ENCODE peak calls at places on chromosomes 12 and 14, in six cellular contexts. S is neural progenitor cell; L is effector memory CD4-positive, alpha-beta T cell; V is body of pancreas; R is CD8-positive, alpha-beta T cell; T is cardiac muscle cell. B is an unnamed sample.
A peak's percentile ranks its signal among the peaks of the same experiment; 100 is the strongest.

GRCh38 chr12:12819752-12820311 is 6.7 kb downstream of the DDX47 start:
- DNase-seq in T (no peak), V (no peak), R (no peak), S (no peak), L (no peak), B (peak; percentile 26)

GRCh38 chr12:105109465-105110212 is 2.1 kb downstream of the WASHC4 start:
- DNase-seq in L (no peak), T (no peak), S (no peak), V (no peak), R (no peak), B (no peak)

GRCh38 chr12:56338643-56339422 is at the start of gene IL23A:
- DNase-seq in L (peak; percentile 91), V (peak; percentile 18), R (peak; percentile 84), S (peak; percentile 54), T (no peak), B (no peak)

GRCh38 chr12:115574831-115575230 is 702.7 kb downstream of the MED13L start:
- DNase-seq in R (no peak), T (no peak), S (no peak), L (no peak), V (no peak), B (no peak)

GRCh38 chr12:92551853-92552397 is 150.9 kb upstream of the PLEKHG7 start:
- DNase-seq in S (no peak), L (no peak), R (no peak), V (no peak), T (peak; percentile 13), B (no peak)

GRCh38 chr14:63777024-63777423 is 49.2 kb upstream of the SGPP1 start:
- DNase-seq in T (no peak), R (no peak), V (no peak), S (no peak), L (no peak), B (no peak)

GRCh38 chr12:91577586-91578539 is 395.2 kb upstream of the DCN start:
- DNase-seq in S (no peak), T (peak; percentile 35), V (no peak), L (no peak), R (no peak), B (no peak)

GRCh38 chr12:111155521-111155920 is 213.4 kb downstream of the PHETA1 start:
- DNase-seq in R (no peak), S (no peak), T (no peak), V (no peak), L (no peak), B (no peak)

GRCh38 chr14:73753043-73753886 is 39.1 kb upstream of the PNMA1 start:
- DNase-seq in T (peak; percentile 31), S (no peak), L (peak; percentile 48), V (peak; percentile 62), R (peak; percentile 52), B (no peak)

GRCh38 chr14:60278350-60278749 is 29.3 kb downstream of the PPM1A start:
- DNase-seq in V (no peak), L (no peak), R (no peak), T (no peak), S (peak; percentile 21), B (no peak)

GRCh38 chr14:71855399-71856036 is 76.7 kb upstream of the RGS6 start:
- DNase-seq in T (peak; percentile 73), R (peak; percentile 46), S (peak; percentile 72), V (peak; percentile 44), L (no peak), B (peak; percentile 31)

GRCh38 chr14:88323520-88324199 is 591 bp upstream of the KCNK10 start:
- DNase-seq in L (no peak), T (peak; percentile 65), R (no peak), V (peak; percentile 3), S (peak; percentile 87), B (no peak)

GRCh38 chr12:1474567-1475153 is 119.7 kb downstream of the FBXL14 start:
- DNase-seq in S (peak; percentile 71), L (no peak), R (no peak), V (no peak), T (peak; percentile 87), B (no peak)

GRCh38 chr14:97977711-97978261 is 1180.6 kb downstream of the VRK1 start:
- DNase-seq in L (peak; percentile 57), V (peak; percentile 75), S (no peak), R (peak; percentile 86), T (no peak), B (peak; percentile 81)

GRCh38 chr12:106113042-106113441 is 25.7 kb downstream of the NUAK1 start:
- DNase-seq in L (no peak), R (no peak), T (no peak), V (no peak), S (no peak), B (no peak)

GRCh38 chr12:114835031-114835430 is 151.1 kb upstream of the TBX3 start:
- DNase-seq in T (no peak), S (no peak), R (no peak), L (no peak), V (no peak), B (no peak)

GRCh38 chr14:57963071-57963470 is 97.2 kb upstream of the SLC35F4 start:
- DNase-seq in R (no peak), V (no peak), S (no peak), L (no peak), T (no peak), B (peak; percentile 24)

GRCh38 chr14:97066068-97066899 is 269.1 kb downstream of the VRK1 start:
- DNase-seq in V (no peak), L (no peak), S (no peak), T (no peak), R (no peak), B (no peak)

GRCh38 chr12:114013601-114014345 is 47.6 kb upstream of the RBM19 start:
- DNase-seq in R (no peak), T (peak; percentile 85), V (no peak), L (no peak), S (peak; percentile 77), B (no peak)

GRCh38 chr12:27276275-27276674 is 32.2 kb downstream of the STK38L start:
- DNase-seq in R (no peak), T (no peak), S (peak; percentile 50), V (no peak), L (no peak), B (no peak)

GRCh38 chr14:100135784-100136183 is 23.7 kb downstream of the DEGS2 start:
- DNase-seq in T (no peak), S (no peak), V (no peak), R (no peak), L (no peak), B (no peak)

GRCh38 chr12:25591132-25591531 is 38.0 kb upstream of the LMNTD1 start:
- DNase-seq in T (no peak), R (no peak), S (peak; percentile 23), L (no peak), V (no peak), B (no peak)

GRCh38 chr12:42484996-42485395 is 104.5 kb downstream of the PRICKLE1 start:
- DNase-seq in T (peak; percentile 51), L (no peak), S (no peak), V (no peak), R (no peak), B (no peak)

GRCh38 chr12:42486407-42486806 is 103.1 kb downstream of the PRICKLE1 start:
- DNase-seq in L (no peak), V (no peak), T (no peak), S (peak; percentile 35), R (no peak), B (no peak)

GRCh38 chr12:42482820-42483533 is 106.6 kb downstream of the PRICKLE1 start:
- DNase-seq in T (peak; percentile 92), L (no peak), R (peak; percentile 37), V (peak; percentile 64), S (peak; percentile 94), B (peak; percentile 81)

GRCh38 chr12:42483534-42483857 is 106.0 kb downstream of the PRICKLE1 start:
- DNase-seq in R (peak; percentile 12), S (no peak), T (peak; percentile 66), L (no peak), V (no peak), B (peak; percentile 61)

GRCh38 chr12:42485823-42486222 is 103.7 kb downstream of the PRICKLE1 start:
- DNase-seq in R (no peak), T (no peak), L (no peak), S (no peak), V (no peak), B (no peak)
- H3K4me3 ChIP-seq in R (no peak overlapping the region), T (no peak overlapping the region), L (no peak overlapping the region), S (no peak overlapping the region), V (no peak overlapping the region), B (no peak overlapping the region)

DNA sequence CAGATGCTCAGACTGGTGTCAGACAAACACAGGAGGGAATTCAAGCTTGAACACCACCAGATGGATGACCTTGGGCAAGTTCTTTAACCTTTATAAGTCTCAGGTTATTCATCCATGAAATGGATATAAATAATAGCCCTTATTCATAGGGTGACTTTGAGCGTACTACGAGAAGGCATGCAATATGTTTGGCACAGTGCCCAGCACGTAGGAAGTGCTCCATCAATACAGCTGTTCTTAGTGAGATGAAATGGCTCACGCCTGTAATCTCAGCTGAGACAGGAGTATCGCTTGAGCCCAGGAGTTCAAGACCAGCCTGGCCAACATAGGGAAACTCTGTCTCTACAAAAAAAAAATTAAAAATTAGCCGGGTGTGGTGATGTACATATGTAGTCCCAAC is 84.8 kb upstream of the FICD start:
- DNase-seq in V (peak; percentile 8), S (no peak), T (no peak), L (no peak), R (no peak), B (no peak)
- H3K9me3 ChIP-seq in V (no peaks in the 10 kb centered on the region), S (no peaks in the 10 kb centered on the region), T (no peaks in the 10 kb centered on the region), L (no peaks in the 10 kb centered on the region), R (no peaks in the 10 kb centered on the region), B (no peaks in the 10 kb centered on the region)

GRCh38 chr12:54390176-54390667 is 5.7 kb upstream of the ZNF385A start:
- DNase-seq in V (no peak), S (peak; percentile 34), L (no peak), T (peak; percentile 59), R (no peak), B (no peak)

GRCh38 chr12:54389139-54389508 is 4.6 kb upstream of the ZNF385A start:
- DNase-seq in V (no peak), T (no peak), L (no peak), R (no peak), S (no peak), B (no peak)

GRCh38 chr12:54389536-54390175 is 5.1 kb upstream of the ZNF385A start:
- DNase-seq in V (no peak), T (no peak), S (no peak), L (no peak), R (no peak), B (no peak)

GRCh38 chr12:54392485-54393349 is 8.2 kb upstream of the ZNF385A start:
- DNase-seq in L (no peak), T (no peak), S (no peak), V (no peak), R (no peak), B (no peak)

GRCh38 chr12:54390668-54391551 is 6.4 kb upstream of the ZNF385A start:
- DNase-seq in R (peak; percentile 69), T (peak; percentile 81), V (peak; percentile 46), L (peak; percentile 64), S (peak; percentile 90), B (no peak)
- H3K4me1 ChIP-seq in R (peaks cover 8% of the 10 kb centered on the region), T (peaks cover 40% of the 10 kb centered on the region), V (no peaks in the 10 kb centered on the region), L (peaks cover 4% of the 10 kb centered on the region), S (peaks cover 71% of the 10 kb centered on the region), B (no peaks in the 10 kb centered on the region)

DNA sequence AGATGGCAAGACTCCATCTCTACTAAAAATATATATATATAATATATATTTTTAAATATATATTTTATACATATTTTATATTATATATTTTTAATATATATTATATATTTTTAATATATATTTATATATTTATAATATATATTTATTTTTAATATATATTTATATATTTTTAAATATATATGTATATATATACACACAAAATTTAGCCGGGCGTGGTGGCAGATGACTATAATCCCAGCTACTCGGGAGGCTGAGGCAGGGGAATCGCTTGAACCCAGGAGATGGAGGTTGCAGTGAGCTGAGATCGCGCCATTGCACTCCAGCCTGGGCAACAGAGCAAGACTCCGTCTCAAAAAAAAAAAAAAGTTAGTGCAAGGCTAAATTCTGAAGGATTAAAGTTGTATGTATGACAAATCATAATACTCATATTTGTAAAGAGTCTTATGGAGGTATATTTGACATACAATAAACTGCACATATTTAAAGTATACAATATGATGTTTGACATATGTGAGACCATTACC is 7.7 kb upstream of the TDG start:
- DNase-seq in V (no peak), T (no peak), L (no peak), R (no peak), S (no peak), B (no peak)
- H3K4me3 ChIP-seq in V (no peak overlapping the region), T (peak overlapping the region; percentile 89), L (no peak overlapping the region), R (peak overlapping the region; percentile 65), S (peak overlapping the region; percentile 92), B (peak overlapping the region; percentile 70)